ENCODE peak calls at places on chromosomes 2 and 18, in seven cellular contexts. One of them, this sample, is unnamed.

GRCh38 chr2:34652636-34653035 is 1053.5 kb upstream of the FAM98A start:
- DNase-seq in choroid plexus epithelial cell: peak; percentile 12
- DNase-seq in H1: no peak
- DNase-seq in psoas muscle: no peak
- DNase-seq in type B pancreatic cell: no peak
- DNase-seq in colonic mucosa: no peak
- DNase-seq in HL-60: no peak
- DNase-seq in this sample: no peak

GRCh38 chr2:79355569-79355968 is 157.3 kb upstream of the CTNNA2 start:
- DNase-seq in choroid plexus epithelial cell: no peak
- DNase-seq in H1: no peak
- DNase-seq in psoas muscle: no peak
- DNase-seq in type B pancreatic cell: no peak
- DNase-seq in colonic mucosa: no peak
- DNase-seq in HL-60: no peak
- DNase-seq in this sample: no peak

GRCh38 chr2:214217599-214217998 is 193.3 kb upstream of the VWC2L start:
- DNase-seq in choroid plexus epithelial cell: no peak
- DNase-seq in H1: no peak
- DNase-seq in psoas muscle: no peak
- DNase-seq in type B pancreatic cell: no peak
- DNase-seq in colonic mucosa: no peak
- DNase-seq in HL-60: no peak
- DNase-seq in this sample: no peak

GRCh38 chr18:75896865-75897264 is 469.4 kb upstream of the SMIM21 start:
- DNase-seq in choroid plexus epithelial cell: peak; percentile 1
- DNase-seq in H1: no peak
- DNase-seq in psoas muscle: no peak
- DNase-seq in type B pancreatic cell: no peak
- DNase-seq in colonic mucosa: no peak
- DNase-seq in HL-60: no peak
- DNase-seq in this sample: peak; percentile 26

GRCh38 chr2:216651370-216651881 is 18.2 kb downstream of the IGFBP2 start:
- DNase-seq in choroid plexus epithelial cell: peak; percentile 95
- DNase-seq in H1: no peak
- DNase-seq in psoas muscle: no peak
- DNase-seq in type B pancreatic cell: no peak
- DNase-seq in colonic mucosa: no peak
- DNase-seq in HL-60: no peak
- DNase-seq in this sample: no peak

GRCh38 chr2:168896783-168897182 is 4.3 kb upstream of the G6PC2 start:
- DNase-seq in choroid plexus epithelial cell: no peak
- DNase-seq in H1: no peak
- DNase-seq in psoas muscle: no peak
- DNase-seq in type B pancreatic cell: no peak
- DNase-seq in colonic mucosa: no peak
- DNase-seq in HL-60: peak; percentile 3
- DNase-seq in this sample: no peak

GRCh38 chr2:175817200-175817599 is 184.9 kb downstream of the LNPK start:
- DNase-seq in choroid plexus epithelial cell: no peak
- DNase-seq in H1: no peak
- DNase-seq in psoas muscle: no peak
- DNase-seq in type B pancreatic cell: no peak
- DNase-seq in colonic mucosa: no peak
- DNase-seq in HL-60: no peak
- DNase-seq in this sample: no peak

GRCh38 chr2:173957517-173957916 is 7.7 kb downstream of the SP3 start:
- DNase-seq in choroid plexus epithelial cell: no peak
- DNase-seq in H1: no peak
- DNase-seq in psoas muscle: no peak
- DNase-seq in type B pancreatic cell: no peak
- DNase-seq in colonic mucosa: no peak
- DNase-seq in HL-60: no peak
- DNase-seq in this sample: no peak

GRCh38 chr2:121740973-121741372 is 4.3 kb upstream of the NIFK start:
- DNase-seq in choroid plexus epithelial cell: no peak
- DNase-seq in H1: no peak
- DNase-seq in psoas muscle: no peak
- DNase-seq in type B pancreatic cell: no peak
- DNase-seq in colonic mucosa: no peak
- DNase-seq in HL-60: no peak
- DNase-seq in this sample: no peak

GRCh38 chr2:121736462-121737336 is at the start of gene NIFK:
- DNase-seq in choroid plexus epithelial cell: peak; percentile 98
- DNase-seq in H1: peak; percentile 95
- DNase-seq in psoas muscle: peak; percentile 100
- DNase-seq in type B pancreatic cell: peak; percentile 100
- DNase-seq in colonic mucosa: peak; percentile 100
- DNase-seq in HL-60: peak; percentile 95
- DNase-seq in this sample: peak; percentile 100

GRCh38 chr2:121731366-121731765 is 5.3 kb downstream of the NIFK start:
- DNase-seq in choroid plexus epithelial cell: no peak
- DNase-seq in H1: no peak
- DNase-seq in psoas muscle: no peak
- DNase-seq in type B pancreatic cell: no peak
- DNase-seq in colonic mucosa: no peak
- DNase-seq in HL-60: no peak
- DNase-seq in this sample: no peak

GRCh38 chr2:121736140-121736461 is 574 bp downstream of the NIFK start:
- DNase-seq in choroid plexus epithelial cell: no peak
- DNase-seq in H1: no peak
- DNase-seq in psoas muscle: no peak
- DNase-seq in type B pancreatic cell: no peak
- DNase-seq in colonic mucosa: no peak
- DNase-seq in HL-60: no peak
- DNase-seq in this sample: no peak

GRCh38 chr2:121735520-121736074 is 1.1 kb downstream of the NIFK start:
- DNase-seq in choroid plexus epithelial cell: peak; percentile 35
- DNase-seq in H1: no peak
- DNase-seq in psoas muscle: no peak
- DNase-seq in type B pancreatic cell: no peak
- DNase-seq in colonic mucosa: no peak
- DNase-seq in HL-60: no peak
- DNase-seq in this sample: no peak
- TF ChIP-seq CTCF in choroid plexus epithelial cell: peak; percentile 1
- TF ChIP-seq CTCF in H1: no peak
- TF ChIP-seq CTCF in psoas muscle: no peak
- TF ChIP-seq CTCF in type B pancreatic cell: no peak
- TF ChIP-seq CTCF in colonic mucosa: no peak
- TF ChIP-seq CTCF in HL-60: no peak
- TF ChIP-seq CTCF in this sample: no peak

DNA sequence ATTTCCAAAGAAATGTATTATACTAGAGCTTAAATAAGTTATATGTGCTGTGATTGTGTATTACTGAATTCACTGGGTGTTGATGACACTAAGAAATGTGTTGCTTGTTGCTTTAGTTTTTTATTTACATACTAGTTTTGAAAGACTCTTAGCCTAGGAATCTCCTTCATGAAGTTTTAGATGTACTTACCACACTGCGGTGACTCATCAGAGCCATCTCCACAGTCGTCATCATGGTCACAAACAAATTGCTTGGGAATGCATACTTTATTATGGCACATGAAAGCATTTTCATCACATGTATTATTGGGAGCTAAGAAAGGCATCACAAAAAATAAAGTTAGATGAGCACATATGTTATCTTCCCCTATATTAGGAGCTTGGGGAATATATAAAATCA is 1624.2 kb downstream of the LRP1B start:
- DNase-seq in choroid plexus epithelial cell: peak; percentile 85
- DNase-seq in H1: no peak
- DNase-seq in psoas muscle: no peak
- DNase-seq in type B pancreatic cell: no peak
- DNase-seq in colonic mucosa: no peak
- DNase-seq in HL-60: no peak
- DNase-seq in this sample: no peak
- TF ChIP-seq CTCF in choroid plexus epithelial cell: no peak
- TF ChIP-seq CTCF in H1: no peak
- TF ChIP-seq CTCF in psoas muscle: no peak
- TF ChIP-seq CTCF in type B pancreatic cell: no peak
- TF ChIP-seq CTCF in colonic mucosa: no peak
- TF ChIP-seq CTCF in HL-60: no peak
- TF ChIP-seq CTCF in this sample: no peak

DNA sequence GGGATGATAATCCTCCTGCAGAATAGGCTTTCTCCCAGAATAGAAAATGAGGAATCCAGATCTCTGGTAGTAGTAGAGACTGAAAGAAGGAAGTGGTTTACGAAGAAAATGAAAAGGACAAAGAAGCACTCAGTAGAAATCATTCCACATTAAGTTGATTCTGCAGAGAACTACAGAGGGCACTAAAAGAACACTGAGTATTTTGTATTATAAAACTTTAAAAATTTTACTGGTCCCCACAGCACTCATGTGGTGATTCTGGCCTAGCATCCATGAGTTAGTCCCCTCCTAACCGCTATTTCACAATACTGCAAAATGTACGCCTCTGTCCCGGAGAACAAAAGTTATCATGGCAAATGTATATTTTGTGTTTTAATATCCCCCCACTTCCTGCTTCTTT is 42.9 kb upstream of the SLC35F5 start:
- DNase-seq in choroid plexus epithelial cell: no peak
- DNase-seq in H1: no peak
- DNase-seq in psoas muscle: no peak
- DNase-seq in type B pancreatic cell: no peak
- DNase-seq in colonic mucosa: no peak
- DNase-seq in HL-60: peak; percentile 26
- DNase-seq in this sample: no peak
- TF ChIP-seq CTCF in choroid plexus epithelial cell: peak; percentile 24
- TF ChIP-seq CTCF in H1: no peak
- TF ChIP-seq CTCF in psoas muscle: no peak
- TF ChIP-seq CTCF in type B pancreatic cell: no peak
- TF ChIP-seq CTCF in colonic mucosa: no peak
- TF ChIP-seq CTCF in HL-60: no peak
- TF ChIP-seq CTCF in this sample: no peak

GRCh38 chr18:56120781-56121180 is 517.6 kb downstream of the TXNL1 start:
- DNase-seq in choroid plexus epithelial cell: no peak
- DNase-seq in H1: no peak
- DNase-seq in psoas muscle: no peak
- DNase-seq in type B pancreatic cell: no peak
- DNase-seq in colonic mucosa: no peak
- DNase-seq in HL-60: no peak
- DNase-seq in this sample: no peak

GRCh38 chr18:56112984-56113383 is 525.0 kb upstream of the TCF4 start:
- DNase-seq in choroid plexus epithelial cell: no peak
- DNase-seq in H1: no peak
- DNase-seq in psoas muscle: no peak
- DNase-seq in type B pancreatic cell: no peak
- DNase-seq in colonic mucosa: no peak
- DNase-seq in HL-60: no peak
- DNase-seq in this sample: no peak

GRCh38 chr18:56118422-56118821 is 520.0 kb downstream of the TXNL1 start:
- DNase-seq in choroid plexus epithelial cell: no peak
- DNase-seq in H1: no peak
- DNase-seq in psoas muscle: no peak
- DNase-seq in type B pancreatic cell: no peak
- DNase-seq in colonic mucosa: no peak
- DNase-seq in HL-60: no peak
- DNase-seq in this sample: peak; percentile 25

GRCh38 chr18:56112013-56112749 is 524.2 kb upstream of the TCF4 start:
- DNase-seq in choroid plexus epithelial cell: peak; percentile 35
- DNase-seq in H1: no peak
- DNase-seq in psoas muscle: no peak
- DNase-seq in type B pancreatic cell: no peak
- DNase-seq in colonic mucosa: no peak
- DNase-seq in HL-60: no peak
- DNase-seq in this sample: no peak

DNA sequence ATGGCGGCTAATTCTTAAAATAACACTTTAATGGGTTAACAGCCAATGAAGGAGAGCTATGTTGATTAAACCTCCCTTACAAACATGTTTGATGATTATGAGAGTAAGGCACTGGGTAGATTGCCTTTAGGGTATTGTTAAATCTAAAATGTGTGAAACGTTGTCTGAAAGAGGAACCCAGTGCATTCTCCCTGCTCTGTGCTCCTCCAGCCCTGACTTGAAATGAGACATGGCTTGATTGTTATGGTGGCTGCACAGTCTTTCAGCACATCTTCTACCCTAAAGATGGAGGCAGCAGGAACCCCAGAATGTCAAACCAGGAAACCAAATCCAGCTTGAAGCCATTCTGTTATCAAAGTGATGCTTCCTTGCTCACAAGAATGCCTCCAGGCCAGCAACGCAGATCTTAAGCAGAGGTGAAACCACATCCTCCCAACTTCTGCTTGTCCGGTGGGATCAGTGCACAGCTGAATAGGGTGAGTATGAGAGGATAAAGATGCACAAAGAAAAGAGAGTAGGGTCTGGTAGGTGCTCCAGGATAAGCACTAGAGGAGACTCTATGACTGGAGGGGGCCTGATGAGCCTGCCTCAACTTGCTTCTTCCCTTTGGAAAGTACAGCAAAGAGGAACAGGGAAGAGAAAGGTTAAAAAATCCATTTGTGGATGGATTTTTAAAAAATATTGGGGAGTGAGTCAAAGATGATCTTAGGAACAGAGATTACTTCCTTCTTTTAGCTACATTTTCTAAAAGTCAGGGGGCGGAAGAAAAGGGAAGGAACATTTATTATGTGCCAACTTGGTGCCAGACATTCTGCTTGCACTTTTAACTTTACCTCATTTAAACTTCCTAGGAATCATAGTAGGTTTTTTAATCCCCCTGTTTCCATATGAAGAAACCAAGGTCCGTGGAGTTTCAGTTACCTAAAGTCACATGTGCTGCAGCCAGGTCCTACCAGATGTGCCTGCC is 523.0 kb downstream of the TXNL1 start:
- DNase-seq in choroid plexus epithelial cell: no peak
- DNase-seq in H1: no peak
- DNase-seq in psoas muscle: no peak
- DNase-seq in type B pancreatic cell: no peak
- DNase-seq in colonic mucosa: no peak
- DNase-seq in HL-60: no peak
- DNase-seq in this sample: no peak
- TF ChIP-seq CTCF in choroid plexus epithelial cell: no peak
- TF ChIP-seq CTCF in H1: no peak
- TF ChIP-seq CTCF in psoas muscle: no peak
- TF ChIP-seq CTCF in type B pancreatic cell: no peak
- TF ChIP-seq CTCF in colonic mucosa: no peak
- TF ChIP-seq CTCF in HL-60: no peak
- TF ChIP-seq CTCF in this sample: no peak

DNA sequence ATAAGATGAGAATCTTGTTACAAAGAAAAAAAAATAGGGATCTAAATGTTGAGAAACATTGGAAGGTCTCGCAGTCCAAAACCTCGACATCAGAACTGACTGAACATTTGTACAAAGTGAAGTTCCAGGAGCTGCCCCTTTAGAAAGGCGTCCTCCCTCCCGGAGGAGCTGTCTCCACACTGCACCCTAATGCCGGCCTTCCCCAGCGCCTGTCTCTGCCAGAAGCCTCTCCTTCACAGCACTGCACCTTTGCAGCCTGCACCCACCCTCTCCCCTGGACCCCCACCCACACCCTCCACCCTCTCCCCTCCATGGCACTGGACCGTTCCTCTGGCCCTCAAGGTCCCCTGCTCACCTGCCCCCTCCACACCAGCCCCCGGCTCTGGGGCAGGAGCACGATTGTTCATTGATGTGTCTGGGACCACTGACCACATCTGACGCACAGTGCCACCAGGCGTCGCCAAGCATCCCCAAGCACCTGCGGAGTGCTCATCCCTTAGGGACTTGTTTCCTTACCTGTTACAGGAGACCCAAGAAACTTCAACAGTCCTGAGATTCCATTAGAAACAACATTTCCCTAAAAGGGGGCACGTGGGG is 90.3 kb upstream of the SNTG2 start:
- DNase-seq in choroid plexus epithelial cell: no peak
- DNase-seq in H1: no peak
- DNase-seq in psoas muscle: no peak
- DNase-seq in type B pancreatic cell: no peak
- DNase-seq in colonic mucosa: no peak
- DNase-seq in HL-60: no peak
- DNase-seq in this sample: no peak
- TF ChIP-seq CTCF in choroid plexus epithelial cell: no peak
- TF ChIP-seq CTCF in H1: peak; percentile 26
- TF ChIP-seq CTCF in psoas muscle: no peak
- TF ChIP-seq CTCF in type B pancreatic cell: peak; percentile 17
- TF ChIP-seq CTCF in colonic mucosa: no peak
- TF ChIP-seq CTCF in HL-60: no peak
- TF ChIP-seq CTCF in this sample: no peak